ENCODE peak calls at places on chromosomes 11 and 22, in ten cellular contexts. J is thyroid gland, Q is A549, L is Peyer's patch, G is uterus, Z is right lobe of liver, U is IMR-90, D is sigmoid colon, V is K562, K is ovary. I is an unnamed sample. For H3K4me1, the result is how much of the 10 kb centered on the place peaks cover.

GRCh38 chr22:20809538-20810185 is 35.7 kb downstream of the SERPIND1 start:
- DNase-seq in Z (peak), G (no peak), L (peak), J (no peak), U (no peak), K (no peak), Q (no peak), D (no peak), V (no peak), I (no peak)

GRCh38 chr11:59172345-59173079 is 580 bp downstream of the DTX4 start:
- DNase-seq in L (peak), K (peak), Z (peak), J (peak), D (no peak), V (peak), U (no peak), Q (no peak), G (no peak), I (no peak)

GRCh38 chr11:111541209-111542061 is 915 bp downstream of the LAYN start:
- DNase-seq in Z (peak), U (peak), Q (no peak), K (peak), G (peak), L (peak), J (peak), D (peak), V (no peak), I (peak)

GRCh38 chr11:1532606-1533341 is 39.3 kb downstream of the DUSP8 start:
- DNase-seq in V (no peak), G (no peak), L (no peak), D (no peak), J (no peak), U (no peak), Q (no peak), Z (no peak), K (no peak), I (no peak)

GRCh38 chr22:17633217-17633997 is 4.9 kb upstream of the ATP6V1E1 start:
- DNase-seq in Q (peak), Z (no peak), K (no peak), L (no peak), V (peak), D (no peak), G (no peak), J (no peak), U (peak), I (no peak)

GRCh38 chr11:109856958-109857357 is 236.2 kb upstream of the ZC3H12C start:
- DNase-seq in G (no peak), V (no peak), D (no peak), U (peak), Z (no peak), Q (no peak), L (no peak), K (no peak), J (no peak), I (no peak)

GRCh38 chr11:47981667-47982404 is 1.5 kb downstream of the PTPRJ start:
- DNase-seq in Z (peak), V (no peak), D (no peak), L (peak), J (no peak), Q (no peak), K (no peak), U (no peak), G (no peak), I (no peak)

GRCh38 chr11:6307879-6308278 is 12.4 kb downstream of the CAVIN3 start:
- DNase-seq in V (no peak), Q (no peak), G (no peak), D (no peak), J (no peak), Z (no peak), K (no peak), L (no peak), U (peak), I (no peak)

GRCh38 chr11:95698939-95699562 is 90.5 kb downstream of the FAM76B start:
- DNase-seq in Z (no peak), L (no peak), V (no peak), Q (no peak), U (peak), K (no peak), G (no peak), J (no peak), D (no peak), I (no peak)

GRCh38 chr22:20775342-20775895 is 1.5 kb downstream of the SERPIND1 start:
- DNase-seq in U (no peak), G (no peak), J (no peak), D (no peak), K (no peak), V (no peak), Z (no peak), L (no peak), Q (no peak), I (no peak)

GRCh38 chr11:31947051-31947450 is 135.9 kb upstream of the PAX6 start:
- DNase-seq in D (no peak), G (no peak), U (no peak), K (no peak), Q (no peak), J (no peak), Z (no peak), L (no peak), V (no peak), I (no peak)

GRCh38 chr11:130633466-130633865 is 185.0 kb downstream of the ADAMTS15 start:
- DNase-seq in J (peak), L (no peak), K (no peak), D (no peak), V (no peak), U (peak), Z (no peak), Q (no peak), G (no peak), I (no peak)

GRCh38 chr22:26785942-26786341 is 128.6 kb downstream of the MIAT start:
- DNase-seq in U (no peak), Q (no peak), K (no peak), Z (no peak), J (no peak), V (no peak), D (no peak), L (no peak), G (no peak), I (no peak)

GRCh38 chr11:106827687-106828086 is 190.6 kb downstream of the GUCY1A2 start:
- DNase-seq in D (no peak), K (no peak), V (no peak), G (no peak), J (no peak), U (no peak), L (peak), Z (no peak), Q (no peak), I (no peak)

GRCh38 chr11:82718307-82718706 is 15.4 kb downstream of the FAM181B start:
- DNase-seq in Z (no peak), J (peak), L (no peak), V (peak), K (no peak), G (no peak), D (no peak), U (peak), Q (peak), I (no peak)

GRCh38 chr11:130737866-130738431 is 178.3 kb downstream of the SNX19 start:
- DNase-seq in Q (no peak), G (peak), K (peak), J (no peak), Z (no peak), U (peak), D (peak), V (no peak), L (peak), I (no peak)

GRCh38 chr11:26021026-26021425 is 310.9 kb upstream of the ANO3 start:
- DNase-seq in Q (no peak), J (no peak), K (no peak), Z (no peak), V (no peak), G (no peak), U (no peak), D (no peak), L (no peak), I (no peak)

GRCh38 chr22:43477151-43477725 is 65.4 kb downstream of the MPPED1 start:
- DNase-seq in G (no peak), D (no peak), K (no peak), V (no peak), J (no peak), Q (no peak), U (no peak), Z (no peak), L (no peak), I (no peak)

GRCh38 chr11:134584706-134585445 is 172.8 kb upstream of the B3GAT1 start:
- DNase-seq in D (no peak), L (no peak), Z (no peak), J (peak), K (no peak), V (no peak), U (no peak), G (no peak), Q (no peak), I (peak)

DNA sequence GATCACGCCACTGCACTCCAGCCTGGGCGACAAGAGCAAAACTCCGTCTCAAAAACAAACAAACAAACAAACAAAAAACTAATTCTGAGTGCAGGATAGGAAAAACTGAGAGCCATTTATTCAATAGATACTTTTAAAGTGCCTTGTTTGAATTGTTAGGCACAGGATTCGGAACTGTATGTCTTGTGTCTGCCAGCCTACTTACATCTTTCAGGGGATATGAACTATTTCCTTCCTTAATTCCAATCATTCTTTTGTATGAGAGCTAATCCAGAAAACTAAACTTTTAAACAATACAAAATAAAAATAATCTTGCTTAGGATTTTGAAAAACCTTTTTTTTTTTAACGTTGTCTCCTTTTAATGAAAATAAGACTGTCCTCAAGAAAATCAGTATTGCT is 12.6 kb downstream of the UVRAG start:
- DNase-seq in J (no peak), U (peak), L (no peak), G (no peak), V (no peak), Q (no peak), K (no peak), Z (no peak), D (no peak), I (no peak)
- H3K4me1 ChIP-seq in J (under half), U (under half), L (under half), G (under half), V (under half), Q (under half), K (under half), Z (under half), D (half or more), I (under half)

DNA sequence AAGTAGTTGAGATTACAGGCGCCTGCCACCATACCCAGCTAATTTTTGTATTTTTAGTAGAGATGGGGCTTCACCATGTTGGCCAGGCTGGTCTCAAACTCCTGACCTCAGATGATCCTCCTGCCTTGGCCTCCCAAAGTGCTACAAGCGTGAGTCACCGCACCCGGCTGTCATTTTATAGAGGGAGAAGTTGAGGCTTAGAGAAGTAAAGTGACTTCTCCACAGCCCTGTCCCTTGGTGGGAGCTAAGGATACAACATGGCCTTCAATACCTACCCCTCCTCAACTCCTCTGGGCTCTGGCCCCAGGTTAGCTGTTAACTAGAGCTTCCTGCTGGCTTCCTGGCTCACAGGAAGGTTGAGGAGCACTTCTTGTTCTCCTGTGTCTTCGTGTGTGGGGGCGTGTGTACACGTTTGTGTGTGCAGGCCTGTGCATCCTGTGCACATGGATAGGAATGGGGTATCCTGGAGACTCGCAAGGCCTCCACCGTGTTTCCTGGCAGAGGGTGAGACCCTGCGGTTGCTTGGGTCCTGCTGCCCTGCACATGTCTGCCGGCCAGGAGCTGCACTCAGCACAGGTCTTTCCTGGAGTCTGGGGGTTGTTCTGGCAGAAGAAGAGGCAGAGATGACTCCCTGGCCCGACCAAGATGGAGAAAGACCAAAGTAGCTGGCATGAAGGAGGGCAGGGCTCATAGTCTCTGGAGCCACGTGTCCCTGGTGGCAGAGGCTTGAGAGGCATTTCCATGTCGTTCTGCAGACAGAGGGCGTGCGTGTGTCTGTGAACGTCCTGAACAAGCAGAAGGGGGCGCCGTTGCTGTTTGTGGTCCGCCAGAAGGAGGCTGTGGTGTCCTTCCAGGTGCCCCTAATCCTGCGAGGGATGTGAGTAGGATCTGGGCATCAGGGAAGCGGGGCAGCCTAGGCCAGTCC is 2.4 kb downstream of the SIDT2 start:
- DNase-seq in U (peak), Q (peak), V (peak), K (peak), G (peak), Z (no peak), L (peak), D (peak), J (peak), I (peak)
- H3K4me3 ChIP-seq in U (no peak), Q (no peak), V (no peak), K (no peak), G (peak), Z (no peak), L (no peak), D (no peak), J (no peak), I (peak)

DNA sequence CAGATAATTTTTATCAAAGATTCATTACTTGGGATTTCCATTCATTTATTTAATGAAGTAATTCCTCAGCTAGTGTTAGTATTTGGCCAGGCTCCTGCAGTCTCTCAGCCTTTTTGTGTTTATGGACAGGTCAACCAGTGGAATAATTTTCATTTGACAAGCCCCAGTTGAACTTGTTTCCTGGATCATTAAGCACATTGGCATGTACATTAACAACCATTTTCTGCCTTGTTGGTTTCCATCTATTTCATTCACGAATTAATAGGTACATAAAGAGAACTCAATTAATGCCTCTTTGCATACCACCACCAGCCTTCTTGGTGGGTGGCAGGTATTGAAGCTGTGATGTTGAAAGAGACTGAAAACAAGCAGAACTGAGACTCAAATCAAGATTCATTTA is 745.2 kb downstream of the KCNA4 start:
- DNase-seq in K (no peak), D (no peak), L (no peak), V (no peak), U (peak), Q (no peak), G (no peak), J (no peak), Z (no peak), I (no peak)
- TF ChIP-seq POLR2A in K (no peak), D (no peak), L (no peak), V (no peak), U (no peak), Q (no peak), G (no peak), J (no peak), Z (no peak), I (no peak)

DNA sequence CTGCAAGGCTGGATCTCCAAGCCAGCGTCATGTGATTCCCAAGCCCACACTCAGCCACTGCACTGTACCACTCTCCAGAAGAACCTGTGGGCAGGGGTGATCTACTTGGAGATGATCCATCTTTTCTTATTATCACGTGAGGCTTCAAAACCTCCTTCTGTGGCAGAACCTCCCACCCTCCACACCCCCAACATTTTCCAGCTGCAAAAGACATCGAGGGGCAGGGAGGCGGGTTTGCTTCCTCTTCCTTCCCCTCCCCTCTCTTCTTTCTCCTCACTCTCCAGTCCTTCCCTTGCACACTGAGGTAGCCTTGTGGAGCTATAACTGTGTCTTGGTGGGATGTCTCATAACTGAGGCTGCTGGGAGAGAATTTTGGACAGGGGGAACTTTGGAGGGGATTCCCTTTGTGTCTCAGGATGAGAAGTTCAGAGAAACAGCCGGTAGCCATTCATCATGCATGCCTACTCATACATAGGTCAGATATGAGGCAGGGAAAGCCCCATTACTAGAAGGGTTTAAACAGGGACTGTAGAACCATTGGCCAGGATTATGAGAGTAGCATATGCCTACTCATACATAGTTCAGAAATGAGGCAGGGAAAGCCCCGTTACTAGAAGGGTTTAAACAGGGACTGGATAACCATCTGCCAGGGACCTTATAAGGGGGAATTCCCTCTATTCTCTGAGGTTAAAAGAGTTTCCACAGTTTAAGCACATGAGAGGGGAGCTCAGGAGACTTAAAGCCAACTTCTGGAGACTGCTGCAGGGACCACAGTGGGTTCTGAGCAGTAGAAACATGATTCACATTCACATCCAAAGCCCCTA is 420.7 kb upstream of the CADM1 start:
- DNase-seq in J (no peak), V (no peak), G (no peak), U (peak), L (no peak), K (no peak), D (no peak), Z (no peak), Q (no peak), I (no peak)
- H3K4me1 ChIP-seq in J (under half), V (under half), G (under half), U (under half), L (under half), K (under half), D (under half), Z (under half), Q (under half), I (under half)

GRCh38 chr11:72781313-72782080 is 12.3 kb downstream of the STARD10 start:
- DNase-seq in Z (peak), V (peak), J (peak), Q (peak), U (no peak), L (peak), K (peak), G (no peak), D (no peak), I (no peak)
- H3K4me3 ChIP-seq in Z (peak), V (peak), J (peak), Q (peak), U (peak), L (peak), K (peak), G (peak), D (peak), I (peak)

DNA sequence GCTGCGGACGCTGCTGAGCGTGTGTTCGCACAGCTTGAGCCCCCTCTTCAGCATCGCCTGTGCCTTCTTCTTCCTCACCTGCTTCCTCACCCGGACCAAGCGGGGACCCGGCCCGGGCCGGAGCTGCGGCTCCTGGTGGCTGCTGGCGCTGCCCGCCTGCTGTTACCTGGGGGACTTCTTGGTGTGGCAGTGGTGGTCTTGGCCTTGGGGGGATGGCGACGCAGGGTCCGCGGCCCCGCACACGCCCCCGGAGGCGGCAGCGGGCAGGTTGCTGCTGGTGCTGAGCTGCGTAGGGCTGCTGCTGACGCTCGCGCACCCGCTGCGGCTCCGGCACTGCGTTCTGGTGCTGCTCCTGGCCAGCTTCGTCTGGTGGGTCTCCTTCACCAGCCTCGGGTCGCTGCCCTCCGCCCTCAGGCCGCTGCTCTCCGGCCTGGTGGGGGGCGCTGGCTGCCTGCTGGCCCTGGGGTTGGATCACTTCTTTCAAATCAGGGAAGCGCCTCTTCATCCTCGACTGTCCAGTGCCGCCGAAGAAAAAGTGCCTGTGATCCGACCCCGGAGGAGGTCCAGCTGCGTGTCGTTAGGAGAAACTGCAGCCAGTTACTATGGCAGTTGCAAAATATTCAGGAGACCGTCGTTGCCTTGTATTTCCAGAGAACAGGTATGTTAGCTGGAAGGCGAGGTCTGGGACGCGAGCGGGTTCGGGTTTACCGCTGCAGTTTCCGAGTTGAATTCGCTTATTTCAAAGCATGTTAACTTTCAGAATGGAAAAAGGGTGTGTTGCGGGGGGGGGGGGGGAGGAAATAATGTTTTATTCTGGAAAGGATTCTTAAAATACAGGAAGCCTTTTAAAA is 1.0 kb downstream of the PDE3B start:
- DNase-seq in U (no peak), Z (peak), V (no peak), K (peak), Q (peak), G (no peak), L (peak), J (peak), D (peak), I (no peak)
- TF ChIP-seq POLR2A in U (no peak), Z (no peak), V (no peak), K (no peak), Q (no peak), G (no peak), L (no peak), J (no peak), D (no peak), I (no peak)

DNA sequence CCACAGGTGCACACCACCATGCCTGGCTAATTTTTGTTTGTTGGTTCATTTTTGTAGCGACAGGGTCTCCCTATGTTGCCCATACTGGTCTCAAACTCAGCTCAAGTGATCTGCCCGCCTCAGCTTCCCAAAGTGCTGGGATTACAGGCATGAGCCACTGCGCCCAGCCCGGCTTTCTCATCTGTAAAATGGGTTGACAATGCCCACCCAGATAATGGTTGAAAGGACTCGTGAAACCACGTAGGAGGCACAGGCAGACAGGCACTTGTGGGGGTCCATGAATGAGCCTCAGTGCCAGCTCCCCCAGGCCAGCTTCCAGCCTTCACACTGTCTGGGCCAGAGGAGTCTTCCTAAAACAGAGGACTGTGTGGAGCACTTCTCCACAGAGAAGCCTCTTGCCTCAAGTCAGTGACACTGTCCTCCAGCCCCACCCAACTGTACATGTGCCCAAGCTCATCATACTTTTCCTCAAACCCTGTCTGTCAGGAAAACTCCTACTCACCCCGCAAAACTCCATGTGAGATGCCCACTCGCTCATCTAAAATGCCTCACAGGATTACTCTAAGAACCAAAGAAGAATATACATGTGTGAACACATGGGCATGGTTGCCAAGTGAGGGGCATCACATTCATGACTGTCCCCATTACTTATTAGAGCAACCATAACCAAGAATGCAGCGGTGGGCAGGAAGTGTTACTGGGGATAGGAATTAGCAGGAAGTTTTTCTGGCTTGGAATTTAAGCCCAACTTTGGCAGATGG is 32.1 kb upstream of the WNT7B start:
- DNase-seq in V (no peak), D (peak), L (no peak), Q (no peak), G (peak), Z (no peak), U (no peak), K (no peak), J (no peak), I (no peak)
- H3K4me1 ChIP-seq in V (half or more), D (under half), L (under half), Q (under half), G (under half), Z (under half), U (under half), K (under half), J (under half), I (under half)